ENCODE peak calls at places on chromosomes 1 and 21, in five cellular contexts. S is activated naive CD4-positive, alpha-beta T cell; U is nucleus accumbens; F is T-cell; I is ascending aorta. N is an unnamed sample.

GRCh38 chr1:196651637-196652215 is at the start of gene CFH:
- DNase-seq in U (no peak), S (no peak), F (no peak), I (no peak), N (no peak)

GRCh38 chr1:174995916-174996315 is 3.8 kb upstream of the CACYBP start:
- DNase-seq in I (no peak), S (no peak), F (no peak), U (no peak), N (no peak)

GRCh38 chr21:25790122-25790951 is 55.6 kb downstream of the GABPA start:
- DNase-seq in U (peak), S (no peak), F (no peak), I (no peak), N (no peak)

GRCh38 chr1:179251675-179252074 is 22.2 kb upstream of the ABL2 start:
- DNase-seq in S (no peak), F (no peak), U (no peak), I (no peak), N (no peak)

GRCh38 chr1:155847823-155848529 is 9.0 kb downstream of the GON4L start:
- DNase-seq in I (no peak), U (no peak), S (no peak), F (no peak), N (no peak)

GRCh38 chr1:42825058-42825851 is 8.1 kb upstream of the SVBP start:
- DNase-seq in F (no peak), U (no peak), I (no peak), S (no peak), N (no peak)

GRCh38 chr1:155241851-155242264 is 13.4 kb downstream of the ENTREP3 start:
- DNase-seq in F (no peak), S (no peak), I (no peak), U (no peak), N (no peak)

GRCh38 chr1:244450597-244451538 is 841 bp downstream of the ADSS2 start:
- DNase-seq in U (peak), S (peak), I (no peak), F (peak), N (no peak)

GRCh38 chr21:28334407-28334806 is 658.3 kb downstream of the LTN1 start:
- DNase-seq in I (no peak), S (no peak), U (no peak), F (no peak), N (no peak)

GRCh38 chr1:25239681-25240541 is 7.3 kb downstream of the RSRP1 start:
- DNase-seq in F (peak), S (peak), U (peak), I (peak), N (peak)

N was measured in thoracic aorta.